ENCODE peak calls at places on chromosomes 11 and 22, in six cellular contexts. E is mammary epithelial cell, P is PC-9, K is fibroblast of mammary gland, H is endothelial cell of umbilical vein, N is AG04450. I is an unnamed sample.

GRCh38 chr11:15291885-15292284 is 177.2 kb downstream of the INSC start:
- DNase-seq in H (no peak), K (no peak), N (no peak), P (no peak), E (no peak), I (no peak)

GRCh38 chr11:116217441-116217840 is 555.3 kb downstream of the BUD13 start:
- DNase-seq in P (no peak), E (no peak), N (no peak), H (no peak), K (no peak), I (no peak)

GRCh38 chr11:16604784-16605439 is 133.5 kb upstream of the C11orf58 start:
- DNase-seq in K (no peak), P (peak; percentile 37), H (peak; percentile 29), N (no peak), E (peak; percentile 66), I (peak; percentile 40)

GRCh38 chr22:20396639-20397038 is 2.7 kb downstream of the ZNF74 start:
- DNase-seq in P (no peak), K (peak; percentile 82), E (no peak), N (no peak), H (no peak), I (peak; percentile 19)

GRCh38 chr11:110077866-110078325 is 15.3 kb upstream of the ZC3H12C start:
- DNase-seq in E (peak; percentile 91), P (no peak), H (peak; percentile 68), N (no peak), K (peak; percentile 96), I (peak; percentile 69)

GRCh38 chr11:11748706-11749365 is 92.9 kb upstream of the USP47 start:
- DNase-seq in P (no peak), K (peak; percentile 45), N (no peak), H (no peak), E (peak; percentile 54), I (no peak)

GRCh38 chr11:72305077-72305476 is 61.1 kb upstream of the PHOX2A start:
- DNase-seq in N (no peak), P (no peak), E (no peak), H (no peak), K (no peak), I (no peak)

GRCh38 chr11:15141381-15141780 is 26.7 kb downstream of the INSC start:
- DNase-seq in E (no peak), N (no peak), H (no peak), K (no peak), P (no peak), I (no peak)

GRCh38 chr11:372809-373715 is 3.8 kb downstream of the B4GALNT4 start:
- DNase-seq in K (no peak), P (no peak), N (no peak), E (no peak), H (no peak), I (no peak)

GRCh38 chr11:17636721-17637120 is 82.7 kb upstream of the MYOD1 start:
- DNase-seq in K (no peak), H (no peak), P (no peak), E (no peak), N (no peak), I (no peak)

GRCh38 chr11:83284501-83285051 is 1.6 kb downstream of the CCDC90B start:
- DNase-seq in E (no peak), K (no peak), H (peak; percentile 36), P (no peak), N (no peak), I (no peak)

GRCh38 chr22:37493979-37494378 is 7.8 kb upstream of the MFNG start:
- DNase-seq in P (no peak), H (no peak), E (no peak), K (no peak), N (no peak), I (no peak)

GRCh38 chr11:68650801-68651200 is 33.5 kb upstream of the GAL start:
- DNase-seq in H (no peak), N (no peak), K (no peak), P (no peak), E (no peak), I (no peak)

GRCh38 chr22:24107668-24108067 is 73.6 kb upstream of the SUSD2 start:
- DNase-seq in H (peak; percentile 62), K (peak; percentile 92), E (peak; percentile 53), N (peak; percentile 83), P (no peak), I (peak; percentile 87)

GRCh38 chr11:26285593-26285992 is 46.3 kb upstream of the ANO3 start:
- DNase-seq in H (no peak), E (no peak), P (no peak), N (no peak), K (no peak), I (no peak)

GRCh38 chr22:48323746-48324145 is 1503.9 kb downstream of the BRD1 start:
- DNase-seq in P (no peak), H (no peak), K (no peak), E (no peak), N (no peak), I (no peak)

GRCh38 chr11:20511982-20512381 is 87.4 kb upstream of the SLC6A5 start:
- DNase-seq in E (no peak), N (no peak), P (no peak), H (no peak), K (no peak), I (no peak)

GRCh38 chr22:16958475-16958874 is 49.5 kb downstream of the GAB4 start:
- DNase-seq in N (no peak), K (no peak), H (no peak), E (no peak), P (no peak), I (no peak)

GRCh38 chr11:9250139-9250582 is 15.0 kb downstream of the DENND5A start:
- DNase-seq in N (no peak), K (no peak), E (no peak), H (peak; percentile 68), P (no peak), I (peak; percentile 35)

GRCh38 chr11:133337905-133338536 is 194.3 kb downstream of the OPCML start:
- DNase-seq in H (no peak), P (no peak), E (no peak), N (no peak), K (no peak), I (no peak)

GRCh38 chr11:44628730-44629361 is 63.4 kb downstream of the CD82 start:
- DNase-seq in E (no peak), N (no peak), K (no peak), H (no peak), P (no peak), I (no peak)

GRCh38 chr22:33923033-33923432 is 2.8 kb upstream of the LARGE1 start:
- DNase-seq in N (no peak), H (no peak), P (no peak), K (no peak), E (no peak), I (no peak)

GRCh38 chr22:33921576-33922181 is 1.4 kb upstream of the LARGE1 start:
- DNase-seq in P (peak; percentile 29), E (peak; percentile 67), N (peak; percentile 30), K (peak; percentile 47), H (no peak), I (peak; percentile 45)

GRCh38 chr22:33923660-33924246 is 3.5 kb upstream of the LARGE1 start:
- DNase-seq in N (peak; percentile 23), P (peak; percentile 44), K (peak; percentile 75), H (peak; percentile 28), E (peak; percentile 59), I (peak; percentile 61)

GRCh38 chr22:33920927-33921575 is 775 bp upstream of the LARGE1 start:
- DNase-seq in E (peak; percentile 96), K (peak; percentile 90), H (peak; percentile 84), P (peak; percentile 97), N (peak; percentile 91), I (peak; percentile 94)

GRCh38 chr22:33922268-33922667 is 2.0 kb upstream of the LARGE1 start:
- DNase-seq in H (no peak), E (peak; percentile 27), K (peak; percentile 9), N (no peak), P (peak; percentile 16), I (no peak)
- H3K4me3 ChIP-seq in H (no peak overlapping the region), E (peak overlapping the region; percentile 54), K (peak overlapping the region; percentile 59), N (peak overlapping the region; percentile 83), P (peak overlapping the region; percentile 49), I (peak overlapping the region; percentile 49)

GRCh38 chr11:13927496-13927895 is 35.0 kb upstream of the SPON1 start:
- DNase-seq in E (no peak), H (no peak), N (no peak), P (no peak), K (no peak), I (no peak)

GRCh38 chr11:13923716-13924650 is 38.5 kb upstream of the SPON1 start:
- DNase-seq in P (peak; percentile 60), K (no peak), N (no peak), H (peak; percentile 60), E (peak; percentile 17), I (no peak)

GRCh38 chr11:13924801-13925327 is 37.7 kb upstream of the SPON1 start:
- DNase-seq in H (peak; percentile 16), P (no peak), N (no peak), K (no peak), E (no peak), I (no peak)

GRCh38 chr11:13928566-13929251 is 33.8 kb upstream of the SPON1 start:
- DNase-seq in E (peak; percentile 51), P (no peak), N (no peak), H (peak; percentile 84), K (peak; percentile 85), I (peak; percentile 52)

DNA sequence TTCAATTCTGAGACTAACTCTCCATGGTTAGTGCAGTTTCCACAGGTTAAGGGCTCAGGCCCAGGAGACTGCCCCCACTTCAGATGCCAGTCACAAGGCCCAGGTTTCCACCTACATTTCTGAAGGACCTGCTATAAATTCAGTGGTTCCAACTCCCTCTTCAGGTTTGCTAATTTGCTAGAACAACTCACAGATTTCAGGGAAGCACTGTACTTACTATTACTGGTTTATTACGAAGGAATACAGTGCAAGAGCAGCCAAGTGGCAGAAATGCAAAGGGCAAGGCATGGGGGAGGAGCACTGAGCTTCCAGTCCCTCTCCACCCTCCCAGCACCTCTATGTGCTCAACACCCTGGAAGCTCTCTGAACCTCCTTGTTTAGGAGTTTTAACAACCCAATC is 39.3 kb upstream of the SPON1 start:
- DNase-seq in E (no peak), P (peak; percentile 24), K (no peak), H (no peak), N (no peak), I (no peak)
- TF ChIP-seq CTCF in E (no peak), P (no peak), K (no peak), H (no peak), N (no peak), I (no peak)

GRCh38 chr11:66072518-66072917 is 2.4 kb downstream of the PACS1 start:
- DNase-seq in N (no peak), H (no peak), E (no peak), P (no peak), K (no peak), I (no peak)
- H3K4me3 ChIP-seq in N (no peak overlapping the region), H (no peak overlapping the region), E (no peak overlapping the region), P (no peak overlapping the region), K (no peak overlapping the region), I (no peak overlapping the region)

GRCh38 chr22:26393929-26394328 is 35.1 kb upstream of the ASPHD2 start:
- DNase-seq in N (no peak), K (no peak), E (no peak), P (no peak), H (no peak), I (no peak)
- TF ChIP-seq CTCF in N (peak; percentile 4), K (peak; percentile 9), E (no peak), P (no peak), H (no peak), I (no peak)

I was measured in astrocyte of the spinal cord.